ENCODE peak calls at places on chromosomes 7 and 10, in six cellular contexts. L, U, Q, V, W and A are unnamed samples.

GRCh38 chr10:52906046-52906445 is 133.5 kb upstream of the MBL2 start:
- DNase-seq in L (no peak), U (no peak), Q (peak; percentile 18), V (no peak), W (no peak), A (no peak)

GRCh38 chr10:131534836-131535235 is 223.3 kb upstream of the TCERG1L start:
- DNase-seq in L (no peak), U (no peak), Q (no peak), V (no peak), W (no peak), A (no peak)

GRCh38 chr7:64875658-64876406 is 27.2 kb upstream of the ZNF273 start:
- DNase-seq in L (no peak), U (no peak), Q (no peak), V (peak; percentile 7), W (no peak), A (no peak)

GRCh38 chr10:58326967-58327381 is 7.8 kb upstream of the UBE2D1 start:
- DNase-seq in L (no peak), U (no peak), Q (no peak), V (no peak), W (no peak), A (no peak)

GRCh38 chr10:35896011-35896410 is 253.9 kb upstream of the FZD8 start:
- DNase-seq in L (no peak), U (no peak), Q (peak; percentile 29), V (no peak), W (no peak), A (no peak)

GRCh38 chr7:7858559-7858958 is 110.0 kb upstream of the GLCCI1 start:
- DNase-seq in L (no peak), U (no peak), Q (no peak), V (no peak), W (no peak), A (no peak)

GRCh38 chr7:33832326-33832725 is 73.0 kb upstream of the BMPER start:
- DNase-seq in L (no peak), U (no peak), Q (no peak), V (no peak), W (no peak), A (no peak)

GRCh38 chr7:47470567-47471357 is 111.1 kb downstream of the TNS3 start:
- DNase-seq in L (no peak), U (peak; percentile 82), Q (no peak), V (peak; percentile 78), W (peak; percentile 76), A (no peak)

GRCh38 chr10:129531195-129531968 is 64.3 kb downstream of the MGMT start:
- DNase-seq in L (no peak), U (no peak), Q (peak; percentile 88), V (no peak), W (no peak), A (no peak)